ENCODE peak calls at places on chromosomes 13 and 19, in four cellular contexts. C is mesenchymal stem cell, V is NT2/D1, L is kidney. W is an unnamed sample.

GRCh38 chr13:42110410-42111155 is 62.1 kb downstream of the DGKH start:
- DNase-seq in C (peak; percentile 89), V (peak; percentile 8), L (no peak), W (peak; percentile 73)

GRCh38 chr19:31383553-31383952 is 34.3 kb upstream of the TSHZ3 start:
- DNase-seq in V (no peak), L (no peak), C (no peak), W (peak; percentile 87)

GRCh38 chr19:39303373-39304184 is 7.4 kb downstream of the IFNL1 start:
- DNase-seq in C (no peak), V (no peak), L (no peak), W (no peak)

GRCh38 chr19:32651729-32652140 is 23.2 kb downstream of the ANKRD27 start:
- DNase-seq in C (no peak), L (no peak), V (peak; percentile 47), W (no peak)

GRCh38 chr13:41224113-41225110 is 30.0 kb upstream of the KBTBD7 start:
- DNase-seq in L (no peak), V (no peak), C (peak; percentile 57), W (peak; percentile 56)

GRCh38 chr19:32876236-32876918 is 6.8 kb upstream of the SLC7A9 start:
- DNase-seq in L (no peak), V (no peak), C (no peak), W (no peak)

GRCh38 chr13:49530452-49530851 is 34.7 kb downstream of the PHF11 start:
- DNase-seq in L (no peak), V (no peak), C (no peak), W (no peak)

GRCh38 chr19:38389101-38389925 is 816 bp downstream of the SPRED3 start:
- DNase-seq in L (no peak), C (peak; percentile 87), V (no peak), W (peak; percentile 66)

GRCh38 chr19:46970815-46971214 is 48.8 kb upstream of the NPAS1 start:
- DNase-seq in L (peak; percentile 23), C (peak; percentile 93), V (no peak), W (no peak)

GRCh38 chr19:9847087-9847671 is 12.1 kb downstream of the PIN1 start:
- DNase-seq in V (no peak), L (no peak), C (peak; percentile 90), W (peak; percentile 71)

GRCh38 chr19:49290517-49290916 is 34.5 kb downstream of the SLC6A16 start:
- DNase-seq in V (no peak), C (no peak), L (no peak), W (no peak)

GRCh38 chr13:59103004-59103768 is 1060.5 kb downstream of the DIAPH3 start:
- DNase-seq in C (peak; percentile 86), L (no peak), V (no peak), W (no peak)

GRCh38 chr19:17328517-17329060 is 6.1 kb downstream of the ANO8 start:
- DNase-seq in C (no peak), V (no peak), L (no peak), W (no peak)
- H3K4me3 ChIP-seq in C (peak overlapping the region; percentile 40), V (peak overlapping the region; percentile 55), L (peak overlapping the region; percentile 25), W (peak overlapping the region; percentile 51)

DNA sequence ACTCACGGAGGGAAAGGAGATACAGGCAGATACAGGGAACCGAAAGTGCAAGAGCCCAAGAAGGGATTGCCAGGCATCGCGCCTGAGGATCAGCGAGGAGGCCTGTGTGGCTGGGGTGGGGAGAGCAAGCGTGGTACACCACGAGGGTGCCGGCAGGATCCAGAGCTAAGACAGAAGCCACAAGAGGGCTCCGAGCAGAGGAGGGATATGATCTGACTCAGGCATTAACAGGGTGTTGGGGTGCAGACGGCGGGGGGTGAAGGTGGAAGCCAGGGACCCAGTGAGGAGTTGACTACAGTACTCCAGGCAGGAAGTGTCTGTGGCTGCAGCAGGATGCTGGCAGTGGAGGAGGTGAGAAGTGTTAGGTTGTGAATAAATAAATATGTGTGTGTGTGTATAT is 5.4 kb upstream of the PPP1R37 start:
- DNase-seq in V (no peak), C (no peak), L (no peak), W (no peak)
- H3K36me3 ChIP-seq in V (peaks cover 34% of the 10 kb centered on the region), C (peaks cover 40% of the 10 kb centered on the region), L (peaks cover 4% of the 10 kb centered on the region), W (peaks cover 9% of the 10 kb centered on the region)

GRCh38 chr13:46683879-46684278 is 113.1 kb downstream of the ESD start:
- DNase-seq in L (no peak), C (peak; percentile 28), V (no peak), W (no peak)
- H3K9ac ChIP-seq in L (peak overlapping the region; percentile 5), C (no peak overlapping the region), V (no peak overlapping the region), W (no peak overlapping the region)

GRCh38 chr19:682678-683320 is 6.6 kb downstream of the FSTL3 start:
- DNase-seq in V (no peak), L (peak; percentile 83), C (no peak), W (no peak)

GRCh38 chr19:679418-680286 is 3.5 kb downstream of the FSTL3 start:
- DNase-seq in V (no peak), C (peak; percentile 90), L (peak; percentile 93), W (peak; percentile 51)

GRCh38 chr19:681638-682037 is 5.4 kb downstream of the FSTL3 start:
- DNase-seq in V (no peak), C (no peak), L (peak; percentile 72), W (no peak)

GRCh38 chr19:680287-681028 is 4.3 kb downstream of the FSTL3 start:
- DNase-seq in C (peak; percentile 97), V (peak; percentile 98), L (peak; percentile 100), W (peak; percentile 96)

GRCh38 chr19:681029-681626 is 4.9 kb downstream of the FSTL3 start:
- DNase-seq in L (peak; percentile 90), C (no peak), V (peak; percentile 88), W (no peak)
- H3K4me3 ChIP-seq in L (peak overlapping the region; percentile 65), C (no peak overlapping the region), V (no peak overlapping the region), W (no peak overlapping the region)

DNA sequence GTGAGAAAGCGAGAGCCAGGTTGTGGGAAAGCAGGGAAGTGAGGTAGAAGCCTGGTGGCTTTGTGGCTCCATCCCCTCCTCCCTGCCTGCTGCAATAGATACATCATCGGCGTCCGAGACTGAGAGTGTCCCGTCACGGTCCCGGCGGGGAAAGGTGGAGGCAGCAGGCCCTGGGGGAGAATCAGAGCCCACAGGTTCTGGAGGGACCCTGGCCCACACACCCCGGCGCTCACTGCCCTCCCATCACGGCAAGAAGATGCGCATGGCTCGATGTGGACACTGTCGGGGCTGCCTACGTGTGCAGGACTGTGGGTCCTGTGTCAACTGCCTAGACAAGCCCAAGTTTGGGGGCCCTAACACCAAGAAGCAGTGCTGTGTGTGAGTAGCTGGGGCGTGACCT is 5.1 kb downstream of the KMT2B start:
- DNase-seq in L (peak; percentile 75), C (no peak), V (no peak), W (no peak)
- H3K36me3 ChIP-seq in L (peaks cover 40% of the 10 kb centered on the region), C (peaks cover 83% of the 10 kb centered on the region), V (peaks cover 78% of the 10 kb centered on the region), W (peaks cover 25% of the 10 kb centered on the region)

DNA sequence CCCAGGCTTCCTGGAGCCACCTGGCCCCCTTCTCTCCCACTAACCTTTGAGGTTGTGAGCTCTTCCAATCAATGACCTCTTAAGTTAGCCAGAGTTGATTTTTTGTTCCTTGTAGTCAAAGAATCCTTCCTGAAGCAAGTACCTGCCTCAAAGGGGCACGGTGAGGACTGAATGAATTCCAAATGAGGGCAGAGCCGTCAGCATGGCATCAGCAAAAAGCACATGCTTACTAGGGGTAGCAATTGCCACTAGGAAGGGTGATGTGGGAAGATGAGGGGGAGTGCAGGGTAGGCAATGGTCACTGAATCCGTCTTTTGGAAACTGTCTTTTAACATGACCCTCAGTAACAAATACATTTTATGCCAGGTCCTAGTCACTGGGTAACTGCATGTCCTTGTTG is 15.6 kb upstream of the DHRS12 start:
- DNase-seq in L (no peak), V (no peak), C (no peak), W (no peak)
- H3K9ac ChIP-seq in L (no peak overlapping the region), V (no peak overlapping the region), C (no peak overlapping the region), W (no peak overlapping the region)

GRCh38 chr19:15640904-15641597 is 354 bp downstream of the CYP4F3 start:
- DNase-seq in V (no peak), L (peak; percentile 61), C (no peak), W (peak; percentile 56)
- H3K4me3 ChIP-seq in V (no peak overlapping the region), L (peak overlapping the region; percentile 74), C (no peak overlapping the region), W (no peak overlapping the region)

DNA sequence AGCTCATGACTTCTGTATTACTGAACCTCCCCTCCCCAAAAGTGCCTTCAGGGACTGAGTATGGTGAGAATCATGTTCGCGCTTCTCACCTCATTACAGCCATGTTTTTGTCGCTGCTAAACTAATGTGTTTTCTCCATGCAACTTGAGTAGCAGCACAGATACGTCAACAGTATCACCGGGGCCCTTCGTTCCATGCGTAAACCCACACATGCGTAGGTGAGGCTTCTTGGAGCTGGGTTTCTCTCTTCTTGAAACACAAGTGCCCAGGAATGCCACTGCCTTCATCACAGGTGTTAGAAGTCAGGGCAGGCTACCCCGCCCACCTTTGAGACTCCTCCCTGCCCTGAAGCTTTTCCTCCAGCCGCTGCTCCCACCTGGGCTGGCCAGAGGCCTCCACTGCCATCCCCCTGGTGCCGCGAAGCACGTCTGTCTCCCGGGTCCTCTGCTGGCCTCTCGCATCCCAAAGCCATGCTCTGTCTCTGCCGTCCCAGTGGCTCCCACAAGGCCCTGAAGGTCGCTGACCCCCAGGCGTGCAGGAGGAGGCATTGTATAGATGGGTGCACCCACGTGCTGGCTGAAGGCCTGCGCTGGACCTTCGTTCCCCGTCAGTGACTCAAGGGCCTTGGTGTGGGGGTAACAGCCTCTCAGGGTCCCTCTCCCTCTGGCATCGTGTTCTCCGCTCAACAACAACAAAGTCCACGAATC is 135.3 kb upstream of the MCF2L start:
- DNase-seq in V (no peak), L (no peak), C (no peak), W (no peak)
- H3K36me3 ChIP-seq in V (peaks cover 80% of the 10 kb centered on the region), L (peaks cover 22% of the 10 kb centered on the region), C (peaks cover 72% of the 10 kb centered on the region), W (peaks cover 5% of the 10 kb centered on the region)

DNA sequence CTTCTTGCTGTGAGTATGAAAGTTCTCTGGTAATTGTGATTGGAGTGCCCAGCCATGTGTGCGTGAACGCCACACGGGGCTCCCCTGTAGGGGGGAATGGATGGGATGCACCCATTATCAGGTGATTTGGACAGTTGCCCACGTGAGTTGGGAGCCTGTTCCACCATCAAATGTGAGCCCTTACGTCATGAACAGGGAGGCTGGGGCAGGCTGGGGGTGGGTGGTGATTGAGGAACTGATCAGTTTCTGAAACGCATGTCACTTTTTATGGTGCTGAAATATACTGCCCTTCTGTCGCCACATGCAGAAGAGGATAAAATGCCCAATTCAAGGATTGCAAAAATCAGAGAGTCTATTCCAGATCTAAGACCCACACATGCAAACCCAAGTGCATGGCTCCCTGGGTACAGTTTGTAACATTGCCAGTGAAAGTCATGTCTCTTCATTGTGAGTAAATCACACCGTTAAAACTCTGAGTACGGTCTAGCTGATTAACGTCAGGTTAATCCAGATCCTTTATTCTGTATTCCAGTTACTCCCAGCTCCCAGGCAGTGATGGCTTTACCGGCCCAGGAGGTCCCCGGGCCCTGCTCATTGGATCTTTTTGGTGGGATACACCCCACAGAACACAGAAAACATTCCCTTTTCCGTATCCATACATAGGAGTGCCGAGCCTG is 90.2 kb downstream of the RAB20 start:
- DNase-seq in L (no peak), C (no peak), V (no peak), W (no peak)
- H3K9ac ChIP-seq in L (no peak overlapping the region), C (no peak overlapping the region), V (no peak overlapping the region), W (no peak overlapping the region)

W was measured in mammary epithelial cell.